ENCODE peak calls at places on chromosomes 3 and 15, in seven cellular contexts. One of them, this sample, is unnamed.

GRCh38 chr3:10196389-10197052 is 31.8 kb downstream of the IRAK2 start:
- DNase-seq in breast epithelium: no peak
- DNase-seq in CD8-positive, alpha-beta T cell: no peak
- DNase-seq in CD8-positive, alpha-beta memory T cell: no peak
- DNase-seq in ovary: no peak
- DNase-seq in cardiac muscle cell: no peak
- DNase-seq in substantia nigra: no peak
- DNase-seq in this sample: no peak

GRCh38 chr3:52685285-52685704 is 418 bp downstream of the PBRM1 start:
- DNase-seq in CD8-positive, alpha-beta T cell: peak
- DNase-seq in substantia nigra: no peak
- DNase-seq in ovary: peak
- DNase-seq in cardiac muscle cell: peak
- DNase-seq in breast epithelium: peak
- DNase-seq in CD8-positive, alpha-beta memory T cell: peak
- DNase-seq in this sample: peak

GRCh38 chr3:42501681-42502428 is 588 bp upstream of the VIPR1 start:
- DNase-seq in breast epithelium: peak
- DNase-seq in substantia nigra: peak
- DNase-seq in CD8-positive, alpha-beta memory T cell: peak
- DNase-seq in ovary: no peak
- DNase-seq in cardiac muscle cell: peak
- DNase-seq in CD8-positive, alpha-beta T cell: peak
- DNase-seq in this sample: peak

GRCh38 chr3:185715091-185715490 is 109.8 kb downstream of the IGF2BP2 start:
- DNase-seq in ovary: no peak
- DNase-seq in substantia nigra: no peak
- DNase-seq in cardiac muscle cell: peak
- DNase-seq in CD8-positive, alpha-beta memory T cell: no peak
- DNase-seq in CD8-positive, alpha-beta T cell: no peak
- DNase-seq in breast epithelium: no peak
- DNase-seq in this sample: no peak

GRCh38 chr3:48877671-48878070 is 21.0 kb downstream of the SLC25A20 start:
- DNase-seq in ovary: no peak
- DNase-seq in cardiac muscle cell: no peak
- DNase-seq in substantia nigra: no peak
- DNase-seq in CD8-positive, alpha-beta memory T cell: no peak
- DNase-seq in breast epithelium: no peak
- DNase-seq in CD8-positive, alpha-beta T cell: no peak
- DNase-seq in this sample: no peak

GRCh38 chr3:105829879-105830622 is 38.8 kb downstream of the CBLB start:
- DNase-seq in CD8-positive, alpha-beta memory T cell: no peak
- DNase-seq in substantia nigra: no peak
- DNase-seq in breast epithelium: no peak
- DNase-seq in cardiac muscle cell: no peak
- DNase-seq in CD8-positive, alpha-beta T cell: no peak
- DNase-seq in ovary: no peak
- DNase-seq in this sample: no peak

GRCh38 chr3:110165753-110166152 is 828.4 kb upstream of the DPPA4 start:
- DNase-seq in substantia nigra: no peak
- DNase-seq in cardiac muscle cell: no peak
- DNase-seq in CD8-positive, alpha-beta memory T cell: no peak
- DNase-seq in breast epithelium: no peak
- DNase-seq in CD8-positive, alpha-beta T cell: no peak
- DNase-seq in ovary: no peak
- DNase-seq in this sample: peak

GRCh38 chr3:127994011-127994410 is 58.2 kb upstream of the SEC61A1 start:
- DNase-seq in CD8-positive, alpha-beta T cell: no peak
- DNase-seq in breast epithelium: no peak
- DNase-seq in ovary: no peak
- DNase-seq in CD8-positive, alpha-beta memory T cell: no peak
- DNase-seq in cardiac muscle cell: no peak
- DNase-seq in substantia nigra: no peak
- DNase-seq in this sample: no peak

GRCh38 chr3:141384157-141384556 is 15.9 kb downstream of the ZBTB38 start:
- DNase-seq in ovary: no peak
- DNase-seq in substantia nigra: no peak
- DNase-seq in cardiac muscle cell: no peak
- DNase-seq in CD8-positive, alpha-beta memory T cell: no peak
- DNase-seq in CD8-positive, alpha-beta T cell: no peak
- DNase-seq in breast epithelium: no peak
- DNase-seq in this sample: no peak

GRCh38 chr3:29249829-29250228 is 31.0 kb upstream of the RBMS3 start:
- DNase-seq in breast epithelium: no peak
- DNase-seq in substantia nigra: no peak
- DNase-seq in ovary: no peak
- DNase-seq in CD8-positive, alpha-beta T cell: no peak
- DNase-seq in cardiac muscle cell: no peak
- DNase-seq in CD8-positive, alpha-beta memory T cell: no peak
- DNase-seq in this sample: no peak

GRCh38 chr3:77620009-77620408 is 580.1 kb downstream of the ROBO2 start:
- DNase-seq in substantia nigra: no peak
- DNase-seq in ovary: no peak
- DNase-seq in CD8-positive, alpha-beta T cell: no peak
- DNase-seq in cardiac muscle cell: no peak
- DNase-seq in breast epithelium: no peak
- DNase-seq in CD8-positive, alpha-beta memory T cell: no peak
- DNase-seq in this sample: no peak

GRCh38 chr3:66593978-66594377 is 93.2 kb upstream of the LRIG1 start:
- DNase-seq in cardiac muscle cell: no peak
- DNase-seq in CD8-positive, alpha-beta memory T cell: no peak
- DNase-seq in substantia nigra: no peak
- DNase-seq in breast epithelium: no peak
- DNase-seq in ovary: no peak
- DNase-seq in CD8-positive, alpha-beta T cell: no peak
- DNase-seq in this sample: no peak

GRCh38 chr15:29734917-29735572 is 87.2 kb downstream of the TJP1 start:
- DNase-seq in substantia nigra: no peak
- DNase-seq in breast epithelium: no peak
- DNase-seq in ovary: no peak
- DNase-seq in CD8-positive, alpha-beta T cell: no peak
- DNase-seq in cardiac muscle cell: no peak
- DNase-seq in CD8-positive, alpha-beta memory T cell: no peak
- DNase-seq in this sample: no peak

GRCh38 chr15:57376695-57377477 is 581 bp downstream of the CGNL1 start:
- DNase-seq in CD8-positive, alpha-beta memory T cell: no peak
- DNase-seq in cardiac muscle cell: peak
- DNase-seq in CD8-positive, alpha-beta T cell: no peak
- DNase-seq in substantia nigra: no peak
- DNase-seq in ovary: peak
- DNase-seq in breast epithelium: no peak
- DNase-seq in this sample: peak

GRCh38 chr3:141402476-141403171 is 34.3 kb downstream of the ZBTB38 start:
- DNase-seq in CD8-positive, alpha-beta memory T cell: peak
- DNase-seq in ovary: peak
- DNase-seq in cardiac muscle cell: peak
- DNase-seq in breast epithelium: peak
- DNase-seq in substantia nigra: peak
- DNase-seq in CD8-positive, alpha-beta T cell: peak
- DNase-seq in this sample: peak

GRCh38 chr3:145191543-145191942 is 969.4 kb downstream of the PLOD2 start:
- DNase-seq in CD8-positive, alpha-beta T cell: no peak
- DNase-seq in ovary: no peak
- DNase-seq in CD8-positive, alpha-beta memory T cell: no peak
- DNase-seq in cardiac muscle cell: no peak
- DNase-seq in breast epithelium: no peak
- DNase-seq in substantia nigra: no peak
- DNase-seq in this sample: no peak

GRCh38 chr3:98596902-98597500 is 3.6 kb upstream of the CPOX start:
- DNase-seq in ovary: no peak
- DNase-seq in CD8-positive, alpha-beta T cell: no peak
- DNase-seq in cardiac muscle cell: peak
- DNase-seq in substantia nigra: no peak
- DNase-seq in breast epithelium: no peak
- DNase-seq in CD8-positive, alpha-beta memory T cell: no peak
- DNase-seq in this sample: no peak

GRCh38 chr3:172666873-172667694 is 43.8 kb downstream of the NCEH1 start:
- DNase-seq in breast epithelium: peak
- DNase-seq in cardiac muscle cell: peak
- DNase-seq in ovary: peak
- DNase-seq in CD8-positive, alpha-beta T cell: peak
- DNase-seq in substantia nigra: peak
- DNase-seq in CD8-positive, alpha-beta memory T cell: peak
- DNase-seq in this sample: peak

GRCh38 chr3:73580343-73580742 is 44.4 kb downstream of the PDZRN3 start:
- DNase-seq in breast epithelium: no peak
- DNase-seq in CD8-positive, alpha-beta T cell: no peak
- DNase-seq in substantia nigra: no peak
- DNase-seq in cardiac muscle cell: no peak
- DNase-seq in ovary: peak
- DNase-seq in CD8-positive, alpha-beta memory T cell: no peak
- DNase-seq in this sample: no peak

GRCh38 chr3:87191175-87191574 is 35.9 kb upstream of the CHMP2B start:
- DNase-seq in CD8-positive, alpha-beta T cell: no peak
- DNase-seq in breast epithelium: no peak
- DNase-seq in substantia nigra: no peak
- DNase-seq in ovary: no peak
- DNase-seq in CD8-positive, alpha-beta memory T cell: no peak
- DNase-seq in cardiac muscle cell: no peak
- DNase-seq in this sample: no peak

GRCh38 chr15:60047701-60048100 is 43.6 kb downstream of the FOXB1 start:
- DNase-seq in cardiac muscle cell: no peak
- DNase-seq in CD8-positive, alpha-beta T cell: no peak
- DNase-seq in breast epithelium: no peak
- DNase-seq in ovary: no peak
- DNase-seq in CD8-positive, alpha-beta memory T cell: no peak
- DNase-seq in substantia nigra: no peak
- DNase-seq in this sample: no peak

DNA sequence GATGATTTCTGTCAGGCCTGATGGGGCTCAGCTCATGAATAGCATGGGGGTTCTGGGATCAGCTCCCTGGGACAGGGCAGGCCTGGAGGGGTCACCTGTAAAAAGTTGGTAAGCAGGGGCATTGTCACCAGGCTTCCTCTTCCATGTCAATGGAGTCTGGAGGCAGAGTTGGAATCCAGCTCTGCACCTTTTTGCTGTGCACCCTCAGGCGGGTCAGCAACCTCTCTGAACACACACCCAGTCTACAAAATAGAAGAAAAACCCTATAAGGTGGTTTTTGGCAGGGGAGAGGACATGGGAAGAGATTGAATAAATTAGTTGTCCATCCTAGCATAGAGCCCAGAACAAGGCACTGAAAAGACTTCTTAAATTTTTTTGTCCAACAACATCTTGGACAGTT is 77.2 kb upstream of the NR2E3 start:
- DNase-seq in cardiac muscle cell: no peak
- DNase-seq in breast epithelium: no peak
- DNase-seq in CD8-positive, alpha-beta memory T cell: no peak
- DNase-seq in ovary: no peak
- DNase-seq in CD8-positive, alpha-beta T cell: no peak
- DNase-seq in substantia nigra: no peak
- DNase-seq in this sample: no peak
- H3K27ac ChIP-seq in cardiac muscle cell: no peak
- H3K27ac ChIP-seq in breast epithelium: no peak
- H3K27ac ChIP-seq in CD8-positive, alpha-beta memory T cell: no peak
- H3K27ac ChIP-seq in ovary: no peak
- H3K27ac ChIP-seq in CD8-positive, alpha-beta T cell: no peak
- H3K27ac ChIP-seq in substantia nigra: no peak
- H3K27ac ChIP-seq in this sample: no peak

GRCh38 chr3:115022835-115023398 is 124.2 kb downstream of the ZBTB20 start:
- DNase-seq in breast epithelium: no peak
- DNase-seq in CD8-positive, alpha-beta memory T cell: no peak
- DNase-seq in CD8-positive, alpha-beta T cell: no peak
- DNase-seq in substantia nigra: no peak
- DNase-seq in cardiac muscle cell: no peak
- DNase-seq in ovary: no peak
- DNase-seq in this sample: no peak

GRCh38 chr3:115019900-115020299 is 127.2 kb downstream of the ZBTB20 start:
- DNase-seq in CD8-positive, alpha-beta T cell: no peak
- DNase-seq in breast epithelium: no peak
- DNase-seq in CD8-positive, alpha-beta memory T cell: no peak
- DNase-seq in ovary: no peak
- DNase-seq in substantia nigra: no peak
- DNase-seq in cardiac muscle cell: no peak
- DNase-seq in this sample: no peak

GRCh38 chr3:115022214-115022613 is 124.9 kb downstream of the ZBTB20 start:
- DNase-seq in CD8-positive, alpha-beta memory T cell: no peak
- DNase-seq in ovary: no peak
- DNase-seq in substantia nigra: no peak
- DNase-seq in breast epithelium: no peak
- DNase-seq in CD8-positive, alpha-beta T cell: no peak
- DNase-seq in cardiac muscle cell: no peak
- DNase-seq in this sample: no peak

GRCh38 chr3:115018694-115019093 is 128.4 kb downstream of the ZBTB20 start:
- DNase-seq in ovary: no peak
- DNase-seq in cardiac muscle cell: no peak
- DNase-seq in substantia nigra: no peak
- DNase-seq in breast epithelium: no peak
- DNase-seq in CD8-positive, alpha-beta T cell: no peak
- DNase-seq in CD8-positive, alpha-beta memory T cell: no peak
- DNase-seq in this sample: no peak

DNA sequence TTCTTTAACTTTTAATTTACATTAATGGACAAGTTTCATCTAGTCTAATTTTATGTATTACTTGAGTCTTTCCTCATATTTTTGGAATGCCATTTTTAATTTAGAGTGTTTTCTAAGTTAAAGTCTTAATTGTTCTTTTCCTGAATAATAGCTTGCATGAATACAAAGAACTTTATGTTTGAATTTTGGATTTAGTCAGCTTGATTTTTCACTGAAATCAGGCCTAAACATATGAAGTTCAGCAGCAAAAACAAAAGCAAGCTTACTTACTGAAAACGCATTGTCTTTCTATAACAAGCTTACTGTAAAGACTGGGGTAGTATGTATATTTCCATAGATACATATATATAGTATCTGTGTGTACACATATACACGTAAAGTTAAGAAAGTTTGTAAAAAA is 126.0 kb downstream of the ZBTB20 start:
- DNase-seq in cardiac muscle cell: no peak
- DNase-seq in breast epithelium: no peak
- DNase-seq in substantia nigra: no peak
- DNase-seq in CD8-positive, alpha-beta T cell: no peak
- DNase-seq in ovary: no peak
- DNase-seq in CD8-positive, alpha-beta memory T cell: no peak
- DNase-seq in this sample: no peak
- H3K27ac ChIP-seq in cardiac muscle cell: no peak
- H3K27ac ChIP-seq in breast epithelium: peak
- H3K27ac ChIP-seq in substantia nigra: peak
- H3K27ac ChIP-seq in CD8-positive, alpha-beta T cell: no peak
- H3K27ac ChIP-seq in ovary: no peak
- H3K27ac ChIP-seq in CD8-positive, alpha-beta memory T cell: no peak
- H3K27ac ChIP-seq in this sample: no peak

DNA sequence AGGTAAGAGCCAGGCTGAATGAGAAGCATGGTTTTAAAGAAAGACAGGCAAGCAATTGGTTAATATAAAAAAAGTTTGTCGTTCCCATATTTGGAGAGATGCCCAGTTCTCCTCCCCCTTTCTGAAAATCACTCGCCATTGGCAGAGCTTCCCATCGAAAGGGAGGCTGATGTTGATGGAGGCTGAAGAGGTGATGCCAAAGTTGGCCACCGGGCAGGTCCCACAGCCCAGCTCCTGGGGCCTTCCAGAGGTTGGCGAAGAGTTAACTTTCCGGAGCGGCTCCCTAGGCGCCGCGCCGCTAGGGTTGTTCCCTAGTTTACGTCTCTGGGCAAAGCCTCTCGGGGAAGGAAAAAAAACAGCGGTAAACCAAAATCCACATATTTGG is 792 bp downstream of the PCOLCE2 start:
- DNase-seq in substantia nigra: no peak
- DNase-seq in breast epithelium: no peak
- DNase-seq in ovary: no peak
- DNase-seq in CD8-positive, alpha-beta memory T cell: no peak
- DNase-seq in CD8-positive, alpha-beta T cell: no peak
- DNase-seq in cardiac muscle cell: peak
- DNase-seq in this sample: no peak
- H3K27ac ChIP-seq in substantia nigra: no peak
- H3K27ac ChIP-seq in breast epithelium: no peak
- H3K27ac ChIP-seq in ovary: no peak
- H3K27ac ChIP-seq in CD8-positive, alpha-beta memory T cell: no peak
- H3K27ac ChIP-seq in CD8-positive, alpha-beta T cell: no peak
- H3K27ac ChIP-seq in cardiac muscle cell: no peak
- H3K27ac ChIP-seq in this sample: no peak

GRCh38 chr15:42788725-42789124 is 51.8 kb upstream of the CDAN1 start:
- DNase-seq in ovary: no peak
- DNase-seq in CD8-positive, alpha-beta T cell: no peak
- DNase-seq in substantia nigra: no peak
- DNase-seq in cardiac muscle cell: no peak
- DNase-seq in CD8-positive, alpha-beta memory T cell: no peak
- DNase-seq in breast epithelium: no peak
- DNase-seq in this sample: no peak
- H3K27ac ChIP-seq in ovary: no peak
- H3K27ac ChIP-seq in CD8-positive, alpha-beta T cell: no peak
- H3K27ac ChIP-seq in substantia nigra: no peak
- H3K27ac ChIP-seq in cardiac muscle cell: no peak
- H3K27ac ChIP-seq in CD8-positive, alpha-beta memory T cell: no peak
- H3K27ac ChIP-seq in breast epithelium: no peak
- H3K27ac ChIP-seq in this sample: no peak